ENCODE peak calls at places on chromosomes 6 and 20, in six cellular contexts. I is sigmoid colon, P is transverse colon, M is heart left ventricle, K is breast epithelium, W is tibial nerve. V is an unnamed sample.

GRCh38 chr6:54037277-54037779 is 73.9 kb upstream of the MLIP start:
- DNase-seq in I (no peak), P (no peak), M (no peak), K (no peak), W (no peak), V (no peak)

GRCh38 chr6:147742445-147742844 is 234.0 kb downstream of the SAMD5 start:
- DNase-seq in I (no peak), P (no peak), M (no peak), K (no peak), W (no peak), V (no peak)

GRCh38 chr6:31865205-31866118 is 2.8 kb upstream of the NEU1 start:
- DNase-seq in I (no peak), P (no peak), M (no peak), K (no peak), W (no peak), V (no peak)

GRCh38 chr6:111685506-111685905 is 79.8 kb upstream of the TRAF3IP2 start:
- DNase-seq in I (no peak), P (no peak), M (no peak), K (no peak), W (no peak), V (no peak)

GRCh38 chr6:11868392-11868791 is 89.8 kb upstream of the ADTRP start:
- DNase-seq in I (no peak), P (no peak), M (no peak), K (no peak), W (no peak), V (no peak)

GRCh38 chr20:23021541-23021940 is 13.6 kb upstream of the SSTR4 start:
- DNase-seq in I (no peak), P (no peak), M (no peak), K (no peak), W (no peak), V (no peak)

GRCh38 chr20:34512266-34512954 is 3.8 kb upstream of the DYNLRB1 start:
- DNase-seq in I (no peak), P (no peak), M (no peak), K (no peak), W (no peak), V (no peak)

GRCh38 chr6:108655840-108656650 is 95.3 kb downstream of the FOXO3 start:
- DNase-seq in I (peak), P (no peak), M (no peak), K (no peak), W (no peak), V (no peak)

GRCh38 chr20:17883592-17884317 is 84.8 kb downstream of the SNX5 start:
- DNase-seq in I (peak), P (no peak), M (no peak), K (no peak), W (no peak), V (no peak)

GRCh38 chr20:24206995-24207394 is 218.4 kb upstream of the GGTLC1 start:
- DNase-seq in I (no peak), P (no peak), M (no peak), K (no peak), W (no peak), V (no peak)

GRCh38 chr6:47126647-47127339 is 84.7 kb upstream of the ADGRF1 start:
- DNase-seq in I (no peak), P (peak), M (peak), K (no peak), W (no peak), V (no peak)

GRCh38 chr20:10297684-10298240 is 79.1 kb downstream of the SNAP25 start:
- DNase-seq in I (no peak), P (no peak), M (no peak), K (no peak), W (no peak), V (no peak)

GRCh38 chr6:143965503-143966171 is 42.4 kb downstream of the PLAGL1 start:
- DNase-seq in I (no peak), P (no peak), M (no peak), K (no peak), W (no peak), V (no peak)

GRCh38 chr20:41623625-41624024 is 5.4 kb upstream of the CHD6 start:
- DNase-seq in I (no peak), P (no peak), M (no peak), K (no peak), W (no peak), V (no peak)

GRCh38 chr6:33217681-33218080 is 9.4 kb downstream of the RING1 start:
- DNase-seq in I (peak), P (no peak), M (no peak), K (no peak), W (no peak), V (no peak)

GRCh38 chr6:147879031-147879430 is 370.5 kb downstream of the SAMD5 start:
- DNase-seq in I (no peak), P (no peak), M (no peak), K (no peak), W (no peak), V (no peak)

GRCh38 chr20:43917380-43917779 is 2.7 kb downstream of the TOX2 start:
- DNase-seq in I (no peak), P (no peak), M (no peak), K (no peak), W (no peak), V (no peak)

GRCh38 chr20:18326990-18327389 is 38.7 kb downstream of the ZNF133 start:
- DNase-seq in I (no peak), P (no peak), M (no peak), K (no peak), W (no peak), V (no peak)

GRCh38 chr6:33801611-33802010 is 2.2 kb downstream of the MLN start:
- DNase-seq in I (no peak), P (no peak), M (no peak), K (no peak), W (no peak), V (no peak)

GRCh38 chr6:156175971-156176421 is 601.2 kb upstream of the ARID1B start:
- DNase-seq in I (peak), P (peak), M (peak), K (peak), W (no peak), V (no peak)

GRCh38 chr6:71383891-71384489 is 95.4 kb downstream of the OGFRL1 start:
- DNase-seq in I (no peak), P (no peak), M (no peak), K (no peak), W (no peak), V (no peak)

GRCh38 chr6:81753709-81754678 is 1.5 kb upstream of the TENT5A start:
- DNase-seq in I (peak), P (peak), M (peak), K (peak), W (peak), V (peak)

GRCh38 chr20:59159091-59159821 is 4.4 kb upstream of the ZNF831 start:
- DNase-seq in I (no peak), P (peak), M (no peak), K (no peak), W (no peak), V (no peak)

GRCh38 chr6:154882107-154882506 is 113.0 kb upstream of the TIAM2 start:
- DNase-seq in I (no peak), P (no peak), M (no peak), K (peak), W (no peak), V (peak)

GRCh38 chr6:11367638-11368199 is 135.3 kb upstream of the NEDD9 start:
- DNase-seq in I (no peak), P (no peak), M (no peak), K (no peak), W (no peak), V (no peak)

GRCh38 chr20:56940466-56940865 is 311.4 kb downstream of the TFAP2C start:
- DNase-seq in I (no peak), P (no peak), M (no peak), K (no peak), W (no peak), V (no peak)

GRCh38 chr6:18203786-18204185 is 48.6 kb downstream of the KDM1B start:
- DNase-seq in I (no peak), P (no peak), M (no peak), K (no peak), W (no peak), V (no peak)

GRCh38 chr20:61588356-61589054 is 336.4 kb downstream of the CDH4 start:
- DNase-seq in I (no peak), P (no peak), M (no peak), K (no peak), W (no peak), V (no peak)

GRCh38 chr6:20366082-20366834 is 35.4 kb upstream of the E2F3 start:
- DNase-seq in I (no peak), P (peak), M (no peak), K (peak), W (no peak), V (no peak)

GRCh38 chr6:110534731-110535164 is 58.3 kb upstream of the SLC22A16 start:
- DNase-seq in I (no peak), P (no peak), M (no peak), K (peak), W (peak), V (no peak)

GRCh38 chr6:108835218-108835850 is 12.9 kb upstream of the ARMC2 start:
- DNase-seq in I (peak), P (peak), M (peak), K (peak), W (peak), V (peak)

GRCh38 chr20:62723351-62723750 is 14.7 kb downstream of the NTSR1 start:
- DNase-seq in I (peak), P (peak), M (no peak), K (no peak), W (no peak), V (no peak)

GRCh38 chr20:4869290-4870193 is 131.8 kb downstream of the SLC23A2 start:
- DNase-seq in I (no peak), P (peak), M (no peak), K (no peak), W (no peak), V (no peak)

GRCh38 chr6:83257791-83258190 is 64.6 kb downstream of the RWDD2A start:
- DNase-seq in I (no peak), P (no peak), M (no peak), K (no peak), W (no peak), V (no peak)

GRCh38 chr6:138491020-138491419 is 8.3 kb downstream of the NHSL1 start:
- DNase-seq in I (no peak), P (no peak), M (no peak), K (no peak), W (no peak), V (no peak)

GRCh38 chr20:58084566-58084965 is 143.9 kb downstream of the ANKRD60 start:
- DNase-seq in I (no peak), P (no peak), M (peak), K (no peak), W (no peak), V (peak)

DNA sequence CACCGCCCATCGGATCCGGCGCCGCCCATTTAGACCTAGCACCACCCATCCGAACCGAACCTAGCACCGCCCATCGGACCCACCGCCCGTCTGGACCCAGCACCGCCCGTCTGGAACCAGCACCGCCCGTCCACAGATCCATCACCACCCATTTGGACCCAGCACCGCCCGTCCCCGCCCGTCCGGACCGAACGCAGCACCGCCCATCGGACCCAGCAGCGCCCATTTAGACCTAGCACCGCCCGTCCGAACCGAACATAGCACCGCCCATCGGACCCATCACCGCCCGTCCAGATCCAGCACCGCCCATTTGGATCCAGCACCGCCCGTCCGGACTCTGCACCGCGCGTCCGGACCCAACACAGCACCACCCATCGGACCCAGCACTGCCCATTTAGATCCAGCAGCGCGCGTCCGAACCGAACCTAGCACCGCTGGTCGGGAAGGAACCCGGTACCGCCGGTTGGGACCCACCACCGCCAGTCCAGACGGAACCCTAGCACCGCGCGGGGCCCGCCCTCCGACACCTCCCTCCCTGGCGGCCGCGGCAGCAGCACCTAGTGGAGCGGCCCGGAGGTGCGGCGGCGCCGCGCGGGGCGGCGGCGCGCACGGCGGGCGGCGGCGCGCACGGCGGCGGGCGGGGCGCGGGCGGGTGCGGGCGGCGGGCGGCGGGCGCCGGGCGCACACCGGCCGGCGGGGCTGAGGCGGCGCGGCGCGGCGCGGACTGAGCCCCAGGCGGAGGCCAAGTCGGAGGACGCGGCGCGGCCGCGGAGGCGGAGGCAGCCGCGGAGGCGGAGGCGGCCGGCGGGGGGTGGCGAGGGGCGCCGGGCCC is at the start of gene AFDN:
- DNase-seq in I (peak), P (peak), M (peak), K (peak), W (peak), V (peak)
- TF ChIP-seq POLR2A in I (no peak), P (peak), M (no peak), K (no peak), W (no peak), V (no peak)

GRCh38 chr6:35490821-35491557 is 5.9 kb downstream of the TEAD3 start:
- DNase-seq in I (no peak), P (no peak), M (no peak), K (no peak), W (no peak), V (no peak)
- H3K4me3 ChIP-seq in I (peak), P (no peak), M (peak), K (peak), W (no peak), V (no peak)

GRCh38 chr20:11581271-11581670 is 336.4 kb upstream of the BTBD3 start:
- DNase-seq in I (no peak), P (no peak), M (no peak), K (no peak), W (no peak), V (no peak)

GRCh38 chr20:11588875-11589274 is 328.8 kb upstream of the BTBD3 start:
- DNase-seq in I (no peak), P (no peak), M (no peak), K (no peak), W (no peak), V (no peak)

GRCh38 chr20:11582073-11582472 is 335.6 kb upstream of the BTBD3 start:
- DNase-seq in I (no peak), P (no peak), M (no peak), K (no peak), W (no peak), V (no peak)

DNA sequence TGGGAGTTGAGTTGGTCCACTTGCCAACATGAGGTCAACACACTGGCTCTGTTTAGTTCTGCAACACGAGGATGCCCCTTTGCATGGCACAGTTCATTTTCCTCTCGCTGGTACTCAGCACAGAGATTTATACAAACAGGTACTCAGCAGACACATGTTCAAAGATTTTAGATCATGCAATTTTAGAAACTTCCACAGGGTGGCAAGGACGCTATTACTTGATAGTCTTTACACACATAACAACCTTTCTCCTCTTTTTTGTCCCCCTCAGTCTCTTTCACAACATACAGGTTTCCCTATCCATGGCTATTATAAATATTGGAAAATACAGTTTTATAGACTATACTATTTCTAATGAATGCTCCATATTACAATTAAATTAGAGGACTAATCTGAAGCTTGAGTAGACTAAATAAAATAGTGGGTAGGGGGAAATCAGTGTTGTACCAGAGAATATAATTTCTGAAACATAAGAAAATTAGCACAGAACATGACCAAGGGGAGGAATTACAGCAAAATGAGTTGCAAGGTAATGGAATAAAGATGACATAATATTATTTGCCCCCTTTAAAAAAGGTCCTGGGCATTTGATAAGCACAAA is 331.8 kb upstream of the BTBD3 start:
- DNase-seq in I (no peak), P (no peak), M (no peak), K (no peak), W (no peak), V (no peak)
- TF ChIP-seq CTCF in I (no peak), P (peak), M (no peak), K (no peak), W (no peak), V (no peak)

DNA sequence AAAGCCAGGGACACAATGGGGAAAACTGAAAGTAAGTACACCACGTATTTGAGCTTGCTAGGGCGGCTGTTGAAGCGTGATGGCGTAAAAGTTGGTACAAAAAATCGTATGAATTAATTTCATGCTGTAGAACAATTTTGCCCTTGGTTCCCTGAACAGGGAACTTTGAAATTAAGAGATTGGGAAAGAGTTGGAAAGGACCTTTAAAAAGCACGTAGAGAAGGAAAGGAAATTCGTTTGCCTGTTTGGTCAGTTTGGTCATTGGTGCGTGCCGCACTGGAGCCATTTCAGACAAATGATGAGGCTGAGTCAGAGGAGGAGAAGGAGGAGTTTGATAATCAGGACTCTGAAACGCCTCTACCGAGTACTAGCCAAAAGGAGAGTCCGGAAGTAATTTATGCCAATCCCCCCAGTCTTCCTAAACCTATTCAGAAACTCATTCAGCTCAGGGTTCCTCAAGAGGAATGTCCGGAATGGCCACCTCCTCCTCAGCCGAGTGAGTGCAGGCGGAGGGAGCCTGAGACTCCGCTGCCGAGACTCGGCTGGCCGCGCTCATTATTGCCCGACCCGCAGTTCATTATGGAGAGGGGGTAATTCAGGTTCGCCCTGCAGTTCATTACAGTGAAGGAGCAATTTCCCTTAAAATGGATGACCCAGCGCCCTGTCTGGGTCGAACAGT is 59.2 kb upstream of the PRSS16 start:
- DNase-seq in I (peak), P (peak), M (peak), K (peak), W (no peak), V (peak)
- TF ChIP-seq POLR2A in I (no peak), P (peak), M (no peak), K (no peak), W (no peak), V (no peak)

DNA sequence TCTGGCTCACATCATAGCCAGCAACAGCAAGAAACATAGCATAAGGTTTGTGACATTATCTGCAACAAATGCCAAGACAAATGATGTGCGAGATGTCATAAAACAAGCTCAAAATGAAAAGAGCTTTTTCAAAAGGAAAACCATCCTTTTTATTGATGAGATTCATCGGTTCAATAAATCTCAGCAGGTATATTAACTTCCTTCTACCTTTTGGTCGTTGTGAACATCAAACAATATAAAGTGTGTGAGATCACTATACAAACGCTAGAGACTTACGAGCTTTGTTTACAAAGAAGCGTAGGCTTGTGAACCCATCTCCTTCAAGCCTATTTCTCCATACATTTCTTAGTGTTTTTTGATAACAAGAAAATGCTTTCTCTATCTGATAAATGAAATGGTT is 3.5 kb downstream of the WRNIP1 start:
- DNase-seq in I (no peak), P (no peak), M (no peak), K (no peak), W (no peak), V (no peak)
- H3K4me3 ChIP-seq in I (no peak), P (no peak), M (peak), K (no peak), W (no peak), V (no peak)

DNA sequence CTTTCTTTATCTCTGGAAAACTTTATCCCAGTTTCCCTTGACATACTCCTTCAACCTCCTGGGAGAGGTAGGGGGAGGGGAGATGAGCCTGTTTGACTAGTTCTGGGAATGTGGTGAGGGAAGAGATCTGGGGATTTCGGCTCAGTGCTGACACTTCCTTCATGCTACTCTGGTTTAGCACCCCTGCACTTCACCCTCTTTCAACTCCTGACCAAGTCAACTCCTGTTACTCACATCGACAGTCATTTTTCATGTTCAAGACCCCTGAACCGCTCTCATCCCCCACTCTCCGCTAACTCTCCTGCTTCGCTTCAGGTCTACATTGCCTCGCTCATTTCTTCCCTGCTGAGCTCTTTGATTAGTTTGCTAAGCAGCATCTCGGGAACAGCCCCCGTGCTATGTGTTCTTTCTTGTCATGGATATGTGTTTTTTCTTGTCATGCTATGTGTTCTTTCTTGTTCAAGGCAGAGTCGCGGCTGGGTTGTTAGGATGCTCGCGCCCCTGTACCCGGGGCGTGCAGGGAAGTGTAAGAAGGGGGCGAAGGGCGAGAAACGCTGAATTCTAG is 16.6 kb upstream of the TRIM27 start:
- DNase-seq in I (peak), P (peak), M (no peak), K (peak), W (no peak), V (peak)
- TF ChIP-seq CTCF in I (no peak), P (no peak), M (no peak), K (no peak), W (no peak), V (no peak)

DNA sequence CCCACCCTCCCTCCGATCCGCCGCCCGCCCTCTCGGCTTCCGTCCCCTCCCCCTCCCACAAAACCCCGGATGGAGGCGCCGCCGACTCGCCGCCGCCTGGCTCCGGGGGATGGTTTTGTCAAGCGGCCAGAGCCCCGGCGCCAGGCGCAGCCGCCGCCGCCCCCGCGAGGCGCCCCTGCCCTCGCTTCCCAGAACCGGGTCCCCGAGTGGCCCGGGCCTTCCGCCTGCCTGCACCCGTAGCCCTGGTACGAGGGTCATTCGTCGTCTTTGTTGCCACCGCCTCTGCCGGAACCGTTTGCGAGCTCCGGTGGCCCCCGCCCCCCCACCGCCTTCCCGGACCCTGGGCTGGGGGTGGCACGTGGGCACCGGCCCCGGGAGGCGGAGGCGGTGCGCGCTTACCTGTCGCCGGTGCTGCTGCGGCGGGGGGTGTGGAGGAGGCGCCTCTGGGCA is 313 bp downstream of the ZBTB2 start:
- DNase-seq in I (peak), P (peak), M (peak), K (peak), W (peak), V (peak)
- TF ChIP-seq POLR2A in I (no peak), P (no peak), M (no peak), K (no peak), W (no peak), V (no peak)